ENCODE peak calls at places on chromosomes 12 and 14, in six cellular contexts. H is left lung, M is right lobe of liver, L is Calu3, N is fibroblast of mammary gland, D is choroid plexus epithelial cell. U is an unnamed sample.

GRCh38 chr12:113361574-113362370 is 3.4 kb downstream of the PLBD2 start:
- DNase-seq in M (no peak), H (no peak), L (no peak), D (no peak), N (no peak), U (no peak)

GRCh38 chr12:20800160-20800559 is 10.3 kb upstream of the SLCO1B3 start:
- DNase-seq in D (no peak), M (no peak), H (no peak), L (no peak), N (no peak), U (no peak)

GRCh38 chr14:32542507-32542906 is 213.4 kb downstream of the AKAP6 start:
- DNase-seq in N (no peak), L (no peak), H (no peak), D (peak; percentile 6), M (no peak), U (no peak)

GRCh38 chr12:2389079-2389790 is 336.4 kb downstream of the CACNA1C start:
- DNase-seq in N (peak; percentile 35), D (no peak), L (no peak), H (no peak), M (no peak), U (no peak)

GRCh38 chr14:85129907-85130306 is 400.0 kb upstream of the FLRT2 start:
- DNase-seq in M (no peak), N (no peak), L (no peak), D (no peak), H (no peak), U (no peak)

GRCh38 chr14:60085085-60085484 is 6.6 kb upstream of the PCNX4 start:
- DNase-seq in N (peak; percentile 73), D (peak; percentile 53), H (no peak), L (no peak), M (no peak), U (no peak)

GRCh38 chr12:53219116-53219955 is 12.3 kb upstream of the ITGB7 start:
- DNase-seq in N (peak; percentile 44), D (peak; percentile 60), M (no peak), L (no peak), H (no peak), U (peak; percentile 35)

GRCh38 chr14:87934185-87934584 is 58.8 kb downstream of the GALC start:
- DNase-seq in H (no peak), L (no peak), D (peak; percentile 44), N (peak; percentile 5), M (no peak), U (no peak)

GRCh38 chr14:104576607-104577332 is 2.8 kb upstream of the C14orf180 start:
- DNase-seq in L (peak; percentile 29), D (no peak), N (peak; percentile 2), H (no peak), M (no peak), U (no peak)

GRCh38 chr12:15966426-15966825 is 55.3 kb downstream of the DERA start:
- DNase-seq in L (no peak), D (peak; percentile 66), H (no peak), M (no peak), N (peak; percentile 66), U (no peak)

GRCh38 chr12:15971211-15971610 is 60.1 kb downstream of the DERA start:
- DNase-seq in L (no peak), M (no peak), N (no peak), H (no peak), D (no peak), U (no peak)
- TF ChIP-seq CTCF in L (no peak), M (no peak), N (no peak), H (no peak), D (no peak), U (no peak)

GRCh38 chr12:93767524-93767863 is 90.3 kb downstream of the CRADD start:
- DNase-seq in M (no peak), H (no peak), D (no peak), L (no peak), N (no peak), U (no peak)
- TF ChIP-seq CTCF in M (no peak), H (no peak), D (no peak), L (no peak), N (no peak), U (no peak)

DNA sequence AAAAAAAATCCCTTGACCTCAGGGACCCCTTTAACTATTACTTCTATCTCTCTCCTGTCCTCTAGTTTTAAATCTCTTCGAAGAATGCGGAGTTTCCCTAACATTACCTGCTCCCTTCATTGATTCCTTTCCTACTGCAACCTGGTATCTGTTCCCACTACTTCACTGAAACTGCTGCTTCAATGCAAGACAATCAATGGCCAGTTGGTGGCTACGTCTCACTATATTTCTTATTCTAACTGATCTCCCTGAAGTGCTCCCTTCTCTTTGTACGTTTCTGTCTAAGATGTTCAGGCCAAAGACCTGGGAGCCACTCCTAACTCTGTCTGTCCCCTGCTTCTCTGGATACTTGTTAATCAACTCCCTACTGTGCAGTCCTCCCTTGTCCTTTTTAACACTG is 10.3 kb upstream of the KCNA1 start:
- DNase-seq in L (no peak), D (no peak), N (no peak), M (no peak), H (no peak), U (no peak)
- TF ChIP-seq CTCF in L (no peak), D (no peak), N (peak; percentile 1), M (no peak), H (no peak), U (no peak)

DNA sequence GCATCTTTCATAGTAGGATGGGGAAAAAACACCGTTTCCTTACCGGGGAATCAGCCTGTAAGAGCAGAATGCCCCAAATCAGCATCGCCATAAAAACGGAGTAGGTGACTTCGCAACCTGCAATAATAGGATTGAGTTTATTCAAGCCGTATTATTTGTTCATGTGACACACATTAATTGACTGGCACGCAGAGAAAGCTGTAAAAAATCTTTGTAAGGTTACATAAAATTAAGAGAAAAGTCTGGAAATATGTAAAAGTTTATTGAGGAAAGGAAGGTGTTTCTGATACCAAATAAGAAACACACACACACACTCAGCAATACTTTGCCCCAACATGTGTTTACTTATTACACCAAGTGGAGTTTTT is 628 bp upstream of the CAPRIN2 start:
- DNase-seq in M (no peak), L (no peak), D (no peak), H (no peak), N (no peak), U (no peak)
- TF ChIP-seq CTCF in M (no peak), L (no peak), D (no peak), H (no peak), N (no peak), U (no peak)

DNA sequence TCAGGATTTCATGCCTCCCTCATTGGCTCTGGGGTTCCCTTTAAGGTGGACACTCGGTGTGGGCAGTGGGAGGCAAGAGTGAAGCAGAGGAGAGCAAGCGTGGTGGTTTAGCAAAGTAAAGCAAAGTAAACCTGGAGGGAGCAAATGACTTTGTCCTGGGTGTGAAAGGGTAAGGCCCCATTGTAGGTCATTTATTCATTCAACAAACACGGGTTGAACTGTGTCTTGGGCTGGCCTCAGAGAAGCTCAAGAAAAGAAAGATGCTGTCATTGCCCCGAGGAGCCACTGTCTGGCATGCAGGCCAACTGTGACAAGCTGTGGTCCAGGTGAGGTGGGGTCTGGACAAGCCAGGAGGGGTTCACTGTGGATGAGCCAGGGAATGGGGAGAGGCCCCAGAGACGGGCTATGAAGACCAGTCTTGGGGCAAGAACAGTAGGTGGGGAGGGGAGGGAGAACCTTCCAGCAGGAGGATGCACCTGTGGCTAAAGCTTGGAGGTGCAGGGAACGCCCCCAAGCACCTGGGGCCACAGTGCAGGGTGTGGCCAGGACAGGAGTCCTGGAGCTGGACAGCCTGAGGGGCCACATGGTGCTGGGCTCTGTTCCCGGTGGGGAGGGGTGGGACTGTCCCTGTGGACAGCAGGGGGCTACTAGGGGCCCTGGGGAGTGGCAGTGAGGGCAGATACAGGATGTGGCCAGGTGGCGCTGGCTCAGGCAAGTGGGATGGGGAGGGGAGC is 68.7 kb upstream of the DLK1 start:
- DNase-seq in L (no peak), M (no peak), H (no peak), N (no peak), D (no peak), U (no peak)
- TF ChIP-seq CTCF in L (no peak), M (no peak), H (no peak), N (no peak), D (no peak), U (no peak)

GRCh38 chr12:118855858-118856257 is 125.5 kb upstream of the SRRM4 start:
- DNase-seq in H (no peak), N (no peak), L (no peak), M (no peak), D (no peak), U (no peak)

GRCh38 chr12:118850244-118850825 is 131.0 kb upstream of the SRRM4 start:
- DNase-seq in D (no peak), M (no peak), L (peak; percentile 36), N (no peak), H (no peak), U (no peak)

GRCh38 chr12:118853634-118854033 is 127.7 kb upstream of the SRRM4 start:
- DNase-seq in H (no peak), D (no peak), N (no peak), L (no peak), M (no peak), U (no peak)
- TF ChIP-seq CTCF in H (no peak), D (no peak), N (no peak), L (no peak), M (peak; percentile 43), U (no peak)